ENCODE peak calls at places on chromosomes 13 and 19, in four cellular contexts. One of them, this sample, is unnamed.

GRCh38 chr13:21443171-21443570 is 15.9 kb downstream of the ZDHHC20 start:
- DNase-seq in PC-9: no peak
- DNase-seq in lung: no peak
- DNase-seq in heart right ventricle: no peak
- DNase-seq in this sample: no peak

GRCh38 chr13:36981156-36981743 is 17.9 kb downstream of the ALG5 start:
- DNase-seq in PC-9: no peak
- DNase-seq in lung: no peak
- DNase-seq in heart right ventricle: no peak
- DNase-seq in this sample: no peak

GRCh38 chr19:3450796-3451411 is 29.4 kb downstream of the SMIM24 start:
- DNase-seq in PC-9: peak; percentile 86
- DNase-seq in lung: peak; percentile 60
- DNase-seq in heart right ventricle: peak; percentile 71
- DNase-seq in this sample: peak; percentile 68

GRCh38 chr13:98175823-98176222 is 1.2 kb downstream of the RNF113B start:
- DNase-seq in PC-9: no peak
- DNase-seq in lung: no peak
- DNase-seq in heart right ventricle: no peak
- DNase-seq in this sample: no peak

GRCh38 chr19:46840157-46840942 is 10.3 kb downstream of the AP2S1 start:
- DNase-seq in PC-9: peak; percentile 64
- DNase-seq in lung: no peak
- DNase-seq in heart right ventricle: no peak
- DNase-seq in this sample: no peak

GRCh38 chr13:20129076-20129475 is 31.8 kb downstream of the GJA3 start:
- DNase-seq in PC-9: no peak
- DNase-seq in lung: no peak
- DNase-seq in heart right ventricle: no peak
- DNase-seq in this sample: no peak

GRCh38 chr13:93875527-93875926 is 604.0 kb downstream of the DCT start:
- DNase-seq in PC-9: no peak
- DNase-seq in lung: no peak
- DNase-seq in heart right ventricle: no peak
- DNase-seq in this sample: no peak

GRCh38 chr13:79995334-79995733 is 345.6 kb downstream of the SPRY2 start:
- DNase-seq in PC-9: peak; percentile 54
- DNase-seq in lung: no peak
- DNase-seq in heart right ventricle: no peak
- DNase-seq in this sample: no peak

GRCh38 chr19:8363803-8364771 is at the start of gene ANGPTL4:
- DNase-seq in PC-9: no peak
- DNase-seq in lung: peak; percentile 60
- DNase-seq in heart right ventricle: peak; percentile 73
- DNase-seq in this sample: no peak

GRCh38 chr13:36357231-36357630 is 11.0 kb upstream of the SPART start:
- DNase-seq in PC-9: no peak
- DNase-seq in lung: no peak
- DNase-seq in heart right ventricle: no peak
- DNase-seq in this sample: no peak

GRCh38 chr19:10339380-10339960 is at the start of gene ICAM3:
- DNase-seq in PC-9: no peak
- DNase-seq in lung: peak; percentile 49
- DNase-seq in heart right ventricle: no peak
- DNase-seq in this sample: peak; percentile 80

GRCh38 chr13:24181991-24182702 is 21.6 kb downstream of the SPATA13 start:
- DNase-seq in PC-9: no peak
- DNase-seq in lung: no peak
- DNase-seq in heart right ventricle: no peak
- DNase-seq in this sample: no peak

GRCh38 chr13:21240586-21240985 is 64.1 kb downstream of the MRPL57 start:
- DNase-seq in PC-9: no peak
- DNase-seq in lung: no peak
- DNase-seq in heart right ventricle: no peak
- DNase-seq in this sample: no peak

GRCh38 chr13:46288570-46289259 is 77.0 kb downstream of the LRRC63 start:
- DNase-seq in PC-9: no peak
- DNase-seq in lung: no peak
- DNase-seq in heart right ventricle: no peak
- DNase-seq in this sample: no peak

GRCh38 chr13:46211116-46211515 is 612 bp upstream of the LRRC63 start:
- DNase-seq in PC-9: no peak
- DNase-seq in lung: no peak
- DNase-seq in heart right ventricle: no peak
- DNase-seq in this sample: no peak

DNA sequence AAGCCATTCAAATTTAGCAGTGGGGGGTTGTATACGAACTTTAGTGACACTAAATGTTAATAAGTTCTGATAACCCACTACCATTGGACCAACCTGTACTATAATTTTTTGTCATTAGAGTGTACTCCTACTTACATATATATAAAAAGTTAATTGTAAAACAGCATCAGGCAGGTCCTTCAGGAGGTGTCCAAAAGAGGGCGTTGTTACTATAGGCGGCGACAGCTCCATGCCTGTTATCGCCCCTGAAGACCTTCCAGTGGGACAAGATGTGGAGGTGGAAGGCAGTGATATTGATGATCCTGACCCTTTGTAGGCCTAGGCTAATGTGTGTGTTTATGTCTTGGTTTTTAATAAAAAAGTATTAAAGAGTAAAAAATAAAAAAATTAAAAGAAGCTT is 27.5 kb downstream of the SPRYD7 start:
- DNase-seq in PC-9: no peak
- DNase-seq in lung: no peak
- DNase-seq in heart right ventricle: no peak
- DNase-seq in this sample: no peak
- TF ChIP-seq CTCF in PC-9: no peak
- TF ChIP-seq CTCF in lung: no peak
- TF ChIP-seq CTCF in heart right ventricle: no peak
- TF ChIP-seq CTCF in this sample: no peak

GRCh38 chr19:37691881-37692504 is 27.6 kb downstream of the ZNF607 start:
- DNase-seq in PC-9: no peak
- DNase-seq in lung: peak; percentile 69
- DNase-seq in heart right ventricle: peak; percentile 85
- DNase-seq in this sample: no peak
- TF ChIP-seq CTCF in PC-9: no peak
- TF ChIP-seq CTCF in lung: no peak
- TF ChIP-seq CTCF in heart right ventricle: peak; percentile 35
- TF ChIP-seq CTCF in this sample: no peak

DNA sequence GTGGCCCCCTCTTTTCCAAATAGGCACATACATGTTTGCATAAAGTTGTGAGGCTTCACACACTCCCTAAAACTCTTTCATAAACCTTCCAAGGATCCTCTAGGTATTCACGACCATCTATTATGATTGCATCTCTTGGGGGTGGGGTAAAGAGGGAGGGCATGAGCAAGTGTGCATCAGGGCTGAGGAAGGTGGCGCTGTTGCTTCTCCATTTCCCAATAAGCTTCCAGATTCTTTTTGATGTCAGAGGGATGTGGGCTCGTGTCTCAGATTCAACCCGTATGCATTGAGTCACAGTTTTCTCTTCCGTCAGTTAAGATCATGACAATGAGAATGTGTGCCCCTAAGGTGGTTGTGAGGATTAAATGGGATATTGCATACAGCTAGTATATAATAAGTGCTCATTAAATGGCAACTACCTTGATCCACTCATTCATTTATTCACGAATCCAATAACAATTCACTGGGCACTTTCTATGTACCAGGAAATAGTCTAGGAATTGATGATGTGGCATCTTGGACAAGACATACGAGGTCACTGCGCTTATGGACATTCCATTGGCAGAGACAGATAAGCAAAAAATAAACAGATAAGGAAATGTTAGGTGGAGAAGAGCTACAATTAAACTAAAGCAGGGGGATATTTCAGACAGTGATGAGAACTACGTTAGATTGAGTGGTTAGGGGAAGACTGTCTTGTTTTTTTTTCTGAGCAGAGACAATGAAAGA is 10.3 kb downstream of the CYP2B6 start:
- DNase-seq in PC-9: no peak
- DNase-seq in lung: no peak
- DNase-seq in heart right ventricle: no peak
- DNase-seq in this sample: no peak
- TF ChIP-seq CTCF in PC-9: no peak
- TF ChIP-seq CTCF in lung: no peak
- TF ChIP-seq CTCF in heart right ventricle: no peak
- TF ChIP-seq CTCF in this sample: no peak

DNA sequence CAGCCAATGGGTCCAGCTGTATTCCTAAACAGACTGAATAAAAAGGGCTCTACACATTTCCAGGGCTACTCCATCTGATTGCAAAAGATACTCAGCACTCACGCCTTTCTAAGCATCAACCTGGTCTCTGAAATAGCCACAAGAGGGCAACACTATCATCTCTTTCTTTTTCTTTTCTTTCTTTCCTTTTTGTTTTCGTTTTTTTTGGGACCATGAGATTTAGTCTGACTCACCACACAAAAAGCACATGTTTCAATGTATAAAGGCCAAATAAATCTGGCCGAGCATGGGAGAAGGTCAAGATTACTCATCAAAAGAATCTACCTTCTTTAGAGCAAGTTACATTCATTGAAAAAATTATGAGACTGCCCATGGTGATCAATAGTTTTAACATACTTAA is 805.6 kb upstream of the ARGLU1 start:
- DNase-seq in PC-9: peak; percentile 76
- DNase-seq in lung: no peak
- DNase-seq in heart right ventricle: no peak
- DNase-seq in this sample: no peak
- TF ChIP-seq CTCF in PC-9: peak; percentile 72
- TF ChIP-seq CTCF in lung: no peak
- TF ChIP-seq CTCF in heart right ventricle: peak; percentile 40
- TF ChIP-seq CTCF in this sample: no peak

GRCh38 chr19:34265221-34265650 is 10.9 kb downstream of the GARRE1 start:
- DNase-seq in PC-9: no peak
- DNase-seq in lung: no peak
- DNase-seq in heart right ventricle: peak; percentile 41
- DNase-seq in this sample: no peak
- TF ChIP-seq CTCF in PC-9: no peak
- TF ChIP-seq CTCF in lung: no peak
- TF ChIP-seq CTCF in heart right ventricle: no peak
- TF ChIP-seq CTCF in this sample: no peak

GRCh38 chr13:54449922-54450321 is 1421.3 kb downstream of the OLFM4 start:
- DNase-seq in PC-9: no peak
- DNase-seq in lung: no peak
- DNase-seq in heart right ventricle: no peak
- DNase-seq in this sample: no peak
- TF ChIP-seq CTCF in PC-9: peak; percentile 50
- TF ChIP-seq CTCF in lung: no peak
- TF ChIP-seq CTCF in heart right ventricle: no peak
- TF ChIP-seq CTCF in this sample: no peak

GRCh38 chr19:4622695-4623421 is 16.5 kb upstream of the TNFAIP8L1 start:
- DNase-seq in PC-9: no peak
- DNase-seq in lung: no peak
- DNase-seq in heart right ventricle: no peak
- DNase-seq in this sample: no peak
- TF ChIP-seq CTCF in PC-9: no peak
- TF ChIP-seq CTCF in lung: no peak
- TF ChIP-seq CTCF in heart right ventricle: no peak
- TF ChIP-seq CTCF in this sample: no peak

DNA sequence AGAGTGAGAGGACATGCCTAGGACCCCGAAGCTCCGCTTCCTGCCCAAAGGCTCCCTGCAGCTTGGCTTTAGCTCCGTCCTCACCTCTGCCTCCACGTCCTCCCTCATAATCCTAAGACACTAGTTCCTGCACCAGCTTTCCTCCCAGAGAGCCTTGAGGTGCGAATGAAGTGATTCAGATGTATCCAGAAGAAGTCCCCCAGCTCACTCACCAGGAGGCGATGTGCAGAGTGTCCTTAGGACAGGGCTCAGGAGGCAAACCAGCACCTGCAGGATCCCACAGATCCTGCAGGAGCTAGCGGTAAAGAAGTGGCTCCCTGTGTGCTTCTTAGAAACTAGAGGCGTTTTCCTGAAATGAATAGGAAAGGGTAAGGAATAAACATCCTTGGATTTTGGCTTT is 109.7 kb downstream of the HSPH1 start:
- DNase-seq in PC-9: no peak
- DNase-seq in lung: no peak
- DNase-seq in heart right ventricle: no peak
- DNase-seq in this sample: no peak
- TF ChIP-seq CTCF in PC-9: no peak
- TF ChIP-seq CTCF in lung: no peak
- TF ChIP-seq CTCF in heart right ventricle: no peak
- TF ChIP-seq CTCF in this sample: no peak

GRCh38 chr19:35088514-35088913 is 27.1 kb upstream of the FXYD3 start:
- DNase-seq in PC-9: peak; percentile 72
- DNase-seq in lung: no peak
- DNase-seq in heart right ventricle: no peak
- DNase-seq in this sample: no peak

GRCh38 chr19:35090160-35090794 is 25.3 kb upstream of the FXYD3 start:
- DNase-seq in PC-9: no peak
- DNase-seq in lung: peak; percentile 68
- DNase-seq in heart right ventricle: peak; percentile 57
- DNase-seq in this sample: no peak

GRCh38 chr19:35089554-35089953 is 26.1 kb upstream of the FXYD3 start:
- DNase-seq in PC-9: no peak
- DNase-seq in lung: no peak
- DNase-seq in heart right ventricle: no peak
- DNase-seq in this sample: no peak

GRCh38 chr19:35093430-35093829 is 22.2 kb upstream of the FXYD3 start:
- DNase-seq in PC-9: no peak
- DNase-seq in lung: no peak
- DNase-seq in heart right ventricle: no peak
- DNase-seq in this sample: no peak

DNA sequence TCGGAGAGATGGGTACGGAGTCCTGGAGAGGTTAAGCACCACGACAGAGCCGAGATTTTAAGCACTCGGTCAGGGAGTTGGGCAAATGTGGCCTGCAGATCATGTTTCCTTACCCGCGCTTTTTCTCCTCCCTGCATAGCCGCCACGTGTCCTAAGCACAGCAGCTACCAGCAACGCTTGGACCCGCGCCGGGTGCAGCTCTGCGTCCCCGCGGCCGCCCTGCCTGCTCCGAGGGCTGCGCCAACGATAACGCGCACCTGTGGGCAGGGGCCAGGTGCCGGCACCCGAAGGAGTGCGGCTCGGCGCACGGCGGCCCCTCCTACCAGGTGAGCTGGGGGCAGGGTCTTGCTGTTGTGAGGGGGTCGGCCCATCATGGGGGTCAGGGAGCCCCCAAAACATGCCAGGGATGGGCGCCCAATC is 24.8 kb upstream of the FXYD3 start:
- DNase-seq in PC-9: no peak
- DNase-seq in lung: no peak
- DNase-seq in heart right ventricle: no peak
- DNase-seq in this sample: no peak
- TF ChIP-seq CTCF in PC-9: peak; percentile 28
- TF ChIP-seq CTCF in lung: no peak
- TF ChIP-seq CTCF in heart right ventricle: no peak
- TF ChIP-seq CTCF in this sample: peak; percentile 24

This sample was measured in CD14-positive monocyte.